ENCODE peak calls at places on chromosomes 5 and 9, in eight cellular contexts. Q is A549, I is stomach, B is heart right ventricle, H is cardiac muscle cell, D is SJSA1, C is heart left ventricle, O is thoracic aorta. S is an unnamed sample.

GRCh38 chr5:164934561-164934960 is 1429.1 kb downstream of the MAT2B start:
- DNase-seq in Q (no peak), I (no peak), B (no peak), H (no peak), D (no peak), C (no peak), O (no peak), S (no peak)

GRCh38 chr9:76181020-76181641 is 213.1 kb downstream of the RFK start:
- DNase-seq in Q (peak), I (no peak), B (no peak), H (peak), D (peak), C (no peak), O (no peak), S (no peak)

GRCh38 chr5:150734579-150735384 is 24.0 kb downstream of the DCTN4 start:
- DNase-seq in Q (no peak), I (peak), B (peak), H (no peak), D (no peak), C (peak), O (no peak), S (no peak)

GRCh38 chr9:108687360-108687981 is 168.3 kb downstream of the ACTL7B start:
- DNase-seq in Q (no peak), I (no peak), B (no peak), H (peak), D (no peak), C (no peak), O (no peak), S (no peak)

GRCh38 chr9:31445357-31445756 is 939.1 kb upstream of the ACO1 start:
- DNase-seq in Q (no peak), I (no peak), B (no peak), H (no peak), D (no peak), C (no peak), O (no peak), S (no peak)

GRCh38 chr5:56161446-56161838 is 71.7 kb downstream of the ANKRD55 start:
- DNase-seq in Q (no peak), I (no peak), B (no peak), H (no peak), D (no peak), C (no peak), O (no peak), S (no peak)

GRCh38 chr9:12702160-12702758 is 9.1 kb downstream of the TYRP1 start:
- DNase-seq in Q (peak), I (no peak), B (peak), H (peak), D (no peak), C (no peak), O (no peak), S (peak)

GRCh38 chr5:173303878-173304590 is 24.2 kb downstream of the STC2 start:
- DNase-seq in Q (no peak), I (no peak), B (no peak), H (no peak), D (no peak), C (no peak), O (no peak), S (no peak)

GRCh38 chr9:16413509-16414016 is 456.9 kb downstream of the BNC2 start:
- DNase-seq in Q (peak), I (no peak), B (peak), H (peak), D (no peak), C (no peak), O (no peak), S (no peak)

GRCh38 chr9:137461663-137462395 is 2.7 kb upstream of the NSMF start:
- DNase-seq in Q (peak), I (peak), B (no peak), H (peak), D (no peak), C (peak), O (no peak), S (peak)

GRCh38 chr5:95620870-95621838 is 1.3 kb downstream of the GPR150 start:
- DNase-seq in Q (peak), I (peak), B (no peak), H (peak), D (peak), C (peak), O (no peak), S (no peak)

GRCh38 chr5:157506066-157506590 is 46.1 kb downstream of the NIPAL4 start:
- DNase-seq in Q (no peak), I (no peak), B (no peak), H (peak), D (no peak), C (no peak), O (no peak), S (no peak)

GRCh38 chr9:37327553-37327952 is 94.9 kb upstream of the GRHPR start:
- DNase-seq in Q (no peak), I (no peak), B (no peak), H (no peak), D (no peak), C (no peak), O (no peak), S (no peak)

GRCh38 chr9:2478421-2478820 is 143.2 kb upstream of the VLDLR start:
- DNase-seq in Q (no peak), I (no peak), B (no peak), H (no peak), D (peak), C (no peak), O (no peak), S (no peak)

GRCh38 chr9:124010303-124010664 is 1.3 kb upstream of the LHX2 start:
- DNase-seq in Q (no peak), I (no peak), B (no peak), H (no peak), D (no peak), C (no peak), O (no peak), S (no peak)

GRCh38 chr5:158451983-158452710 is 593.2 kb upstream of the CLINT1 start:
- DNase-seq in Q (no peak), I (no peak), B (no peak), H (no peak), D (no peak), C (no peak), O (no peak), S (no peak)

GRCh38 chr5:173895766-173896165 is 7.6 kb downstream of the CPEB4 start:
- DNase-seq in Q (no peak), I (no peak), B (no peak), H (no peak), D (no peak), C (no peak), O (no peak), S (no peak)

GRCh38 chr9:122446819-122447484 is 30.8 kb downstream of the OR1J1 start:
- DNase-seq in Q (no peak), I (no peak), B (no peak), H (peak), D (no peak), C (no peak), O (no peak), S (no peak)

GRCh38 chr9:137353223-137354152 is 51.4 kb upstream of the NRARP start:
- DNase-seq in Q (no peak), I (peak), B (peak), H (no peak), D (no peak), C (peak), O (no peak), S (peak)

GRCh38 chr5:140311011-140311467 is 8.1 kb upstream of the PFDN1 start:
- DNase-seq in Q (no peak), I (no peak), B (no peak), H (peak), D (peak), C (no peak), O (no peak), S (no peak)

GRCh38 chr5:180006116-180006515 is 65.4 kb downstream of the RNF130 start:
- DNase-seq in Q (no peak), I (no peak), B (no peak), H (peak), D (no peak), C (no peak), O (no peak), S (no peak)

GRCh38 chr9:97873877-97874276 is 20.9 kb downstream of the FOXE1 start:
- DNase-seq in Q (peak), I (no peak), B (no peak), H (no peak), D (no peak), C (no peak), O (no peak), S (no peak)

GRCh38 chr5:149268928-149269557 is 2.6 kb upstream of the AFAP1L1 start:
- DNase-seq in Q (peak), I (no peak), B (no peak), H (peak), D (peak), C (no peak), O (no peak), S (no peak)

GRCh38 chr9:83238871-83239624 is 176.1 kb upstream of the RASEF start:
- DNase-seq in Q (no peak), I (no peak), B (peak), H (peak), D (no peak), C (no peak), O (no peak), S (no peak)

GRCh38 chr5:61319388-61320146 is 12.5 kb upstream of the ZSWIM6 start:
- DNase-seq in Q (no peak), I (no peak), B (no peak), H (peak), D (no peak), C (peak), O (no peak), S (no peak)

GRCh38 chr5:143341807-143342570 is 61.5 kb downstream of the NR3C1 start:
- DNase-seq in Q (peak), I (no peak), B (no peak), H (peak), D (no peak), C (no peak), O (no peak), S (no peak)

GRCh38 chr9:89317282-89317681 is 1.0 kb upstream of the SECISBP2 start:
- DNase-seq in Q (no peak), I (no peak), B (no peak), H (no peak), D (no peak), C (no peak), O (no peak), S (no peak)

GRCh38 chr5:158198636-158199035 is 339.7 kb upstream of the CLINT1 start:
- DNase-seq in Q (no peak), I (no peak), B (no peak), H (no peak), D (no peak), C (no peak), O (no peak), S (no peak)

GRCh38 chr5:136808756-136809155 is 443.4 kb upstream of the TRPC7 start:
- DNase-seq in Q (no peak), I (no peak), B (no peak), H (no peak), D (no peak), C (no peak), O (no peak), S (no peak)

DNA sequence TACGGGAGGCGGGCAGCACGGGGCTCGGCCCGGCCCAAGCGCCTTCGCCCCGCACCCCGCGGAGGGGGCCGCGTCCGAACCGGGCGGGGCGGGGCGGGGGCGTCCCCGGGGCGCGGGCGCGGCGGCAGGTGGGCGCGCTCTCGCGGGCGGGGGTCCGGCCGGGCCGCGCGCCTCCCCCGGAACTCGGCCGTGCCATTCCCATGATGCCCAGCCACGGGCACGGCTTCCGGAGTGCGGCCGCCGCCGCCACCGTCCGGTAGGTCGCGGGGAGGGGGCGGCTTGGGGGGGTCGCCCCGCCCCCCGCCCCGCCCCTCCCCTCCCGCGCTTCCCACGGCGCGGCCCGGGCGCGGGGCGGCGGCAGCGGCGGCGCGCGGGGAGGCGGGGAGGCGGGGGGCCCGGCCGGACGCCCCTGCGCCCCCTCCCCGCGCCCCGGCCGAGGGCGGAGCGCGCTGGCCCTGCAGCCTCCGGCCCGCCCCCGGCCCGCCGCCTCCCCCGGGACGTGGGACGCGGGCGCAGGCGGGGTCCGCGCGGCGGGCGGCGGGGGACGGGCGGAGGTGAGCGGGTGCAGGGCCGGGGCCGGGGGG is at the start of gene PPP1R26:
- DNase-seq in Q (no peak), I (peak), B (peak), H (no peak), D (no peak), C (peak), O (no peak), S (no peak)
- H3K4me3 ChIP-seq in Q (peak), I (peak), B (peak), H (peak), D (peak), C (peak), O (peak), S (peak)

DNA sequence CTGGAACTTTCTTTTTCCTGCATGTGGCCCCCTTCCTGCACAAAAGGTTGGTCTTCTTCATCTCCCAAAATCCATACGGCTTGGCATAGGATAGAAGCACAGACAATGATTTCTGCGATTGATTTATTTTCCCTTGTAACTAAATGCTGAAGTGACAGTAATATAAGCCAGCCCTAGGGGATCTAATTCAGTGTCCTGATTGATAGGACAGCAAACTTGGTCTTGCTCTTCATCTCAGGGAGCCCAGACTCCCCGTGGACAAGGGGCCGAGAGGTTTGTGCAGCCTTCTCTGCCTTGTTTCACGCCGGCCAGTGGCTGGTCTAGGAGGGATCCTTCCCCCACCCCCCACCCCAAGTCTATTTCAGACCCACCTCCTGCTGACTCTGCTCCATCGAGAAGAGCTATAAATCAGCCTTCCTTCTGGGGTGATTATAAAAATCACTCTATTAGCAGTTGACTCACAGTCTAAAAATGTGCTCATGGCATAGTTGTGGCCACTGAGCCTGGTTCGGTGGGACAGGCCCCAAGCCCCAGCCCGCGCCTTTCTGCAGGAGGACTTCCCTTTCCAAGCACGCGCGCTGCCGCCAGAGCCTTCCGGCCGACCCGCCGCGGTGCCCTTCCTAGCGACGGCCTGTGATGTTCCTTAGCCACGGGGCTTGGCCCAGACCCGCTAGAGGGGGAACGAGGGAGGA is 89.8 kb upstream of the COL5A1 start:
- DNase-seq in Q (peak), I (no peak), B (no peak), H (peak), D (peak), C (peak), O (no peak), S (no peak)
- H3K27ac ChIP-seq in Q (peak), I (no peak), B (no peak), H (no peak), D (peak), C (no peak), O (peak), S (peak)

DNA sequence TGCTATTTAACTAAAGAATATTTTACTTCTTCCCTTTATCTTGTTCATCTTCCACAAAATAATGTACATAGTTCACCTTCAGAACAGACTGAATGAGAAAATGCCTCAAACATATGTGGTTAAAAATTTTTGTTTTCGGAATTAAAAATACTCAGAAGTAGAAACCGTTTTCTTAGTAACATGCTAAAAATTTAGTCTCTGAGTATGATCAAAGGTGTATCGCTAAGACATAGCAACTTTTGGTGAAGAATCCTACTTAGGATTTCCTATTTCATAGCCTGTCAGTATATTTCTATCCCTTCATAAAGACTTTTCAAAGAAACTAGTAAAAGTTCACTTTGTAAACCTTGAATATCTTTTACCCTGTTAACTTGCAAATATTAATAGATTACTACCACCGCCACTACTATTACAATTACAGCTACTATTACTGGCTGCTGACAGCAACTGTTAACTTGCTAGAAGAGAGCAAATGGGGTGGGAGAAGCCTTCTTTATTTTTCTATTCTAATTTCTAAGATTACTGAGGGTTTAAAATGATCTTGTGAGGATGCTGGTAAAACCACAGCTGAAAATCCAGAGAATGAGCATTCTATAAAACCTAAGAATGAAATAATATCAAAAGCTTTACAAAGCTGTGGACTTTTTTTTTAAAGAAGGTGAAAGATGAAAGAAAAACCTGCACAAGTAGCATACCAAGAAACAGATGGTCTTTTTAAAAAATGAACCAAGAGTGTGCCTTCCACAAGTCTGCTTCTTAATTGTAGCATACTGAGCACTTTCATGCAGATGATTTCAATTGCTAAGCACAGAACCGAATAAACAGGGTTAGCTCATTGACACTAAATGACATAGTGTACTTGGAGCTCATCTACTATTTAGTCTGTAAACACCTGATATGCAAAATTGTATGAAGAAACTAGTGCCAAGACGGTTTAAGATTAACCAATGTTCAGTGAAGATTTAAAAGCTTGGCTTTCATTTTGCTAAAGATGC is 246.3 kb upstream of the EFNA5 start:
- DNase-seq in Q (no peak), I (no peak), B (no peak), H (no peak), D (no peak), C (no peak), O (no peak), S (no peak)
- H3K4me3 ChIP-seq in Q (no peak), I (no peak), B (no peak), H (no peak), D (no peak), C (no peak), O (no peak), S (no peak)

DNA sequence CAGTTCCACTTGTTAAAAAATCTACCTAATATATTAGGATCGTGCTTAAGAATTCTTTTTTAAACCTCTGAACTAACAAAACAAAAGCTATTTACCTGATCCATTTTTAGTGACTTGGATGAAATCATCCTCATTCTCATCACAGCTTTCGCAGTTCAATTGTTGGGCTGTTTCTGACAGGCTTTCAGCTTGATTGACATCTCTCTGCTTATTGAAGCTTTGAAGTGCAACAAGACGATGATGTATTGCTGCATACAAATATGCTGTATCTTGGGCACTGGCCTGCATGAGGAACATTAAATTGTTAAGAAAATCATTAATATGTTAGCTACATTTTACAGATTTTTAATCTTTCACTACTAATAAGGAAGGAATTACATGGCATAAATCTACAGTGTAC is 9.5 kb upstream of the NADK2 start:
- DNase-seq in Q (no peak), I (no peak), B (no peak), H (no peak), D (no peak), C (no peak), O (no peak), S (no peak)
- H3K27ac ChIP-seq in Q (no peak), I (no peak), B (no peak), H (no peak), D (no peak), C (no peak), O (peak), S (no peak)

GRCh38 chr5:138754699-138755057 is 1.5 kb downstream of the CTNNA1 start:
- DNase-seq in Q (no peak), I (no peak), B (peak), H (no peak), D (no peak), C (no peak), O (no peak), S (no peak)

GRCh38 chr5:138760448-138761110 is 7.4 kb downstream of the CTNNA1 start:
- DNase-seq in Q (no peak), I (no peak), B (no peak), H (no peak), D (no peak), C (no peak), O (no peak), S (no peak)

GRCh38 chr5:138753794-138754698 is 821 bp downstream of the CTNNA1 start:
- DNase-seq in Q (peak), I (peak), B (peak), H (peak), D (peak), C (peak), O (peak), S (peak)

GRCh38 chr5:138755084-138755748 is 2.0 kb downstream of the CTNNA1 start:
- DNase-seq in Q (no peak), I (no peak), B (no peak), H (no peak), D (no peak), C (no peak), O (no peak), S (no peak)

DNA sequence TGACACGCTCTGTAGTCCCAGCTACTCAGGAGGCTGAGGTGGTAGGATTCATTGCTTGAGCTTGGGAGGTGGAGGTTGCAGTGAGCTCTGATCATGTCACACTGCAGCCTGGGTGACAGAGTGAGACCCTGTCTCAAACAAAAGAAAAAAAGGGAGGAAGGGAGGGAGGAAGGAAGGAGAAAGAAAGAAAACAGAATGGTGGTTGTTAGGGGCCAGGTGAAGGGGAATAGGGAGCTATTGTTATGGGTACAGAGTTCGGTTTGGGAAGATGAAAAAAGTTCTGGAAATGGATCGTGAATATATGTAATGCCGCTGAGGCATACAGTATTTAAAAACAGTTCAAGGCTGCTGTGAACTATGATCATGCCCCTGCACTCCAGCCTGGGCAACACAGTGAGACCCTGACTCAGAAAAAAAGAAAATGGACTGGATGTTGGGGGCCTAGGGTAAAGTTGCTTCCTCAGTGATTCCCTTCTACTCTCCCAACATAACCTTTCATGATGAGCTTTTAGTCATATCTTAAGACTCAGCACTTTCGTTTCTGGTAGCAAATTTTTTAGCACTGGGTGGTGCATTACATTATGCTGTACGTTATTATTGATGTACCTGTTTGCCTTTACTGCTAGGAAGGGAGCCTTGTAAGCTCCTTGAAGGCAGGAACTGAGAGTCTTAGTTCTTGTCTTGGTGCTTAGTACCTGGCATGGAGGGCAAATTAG is 4.0 kb downstream of the CTNNA1 start:
- DNase-seq in Q (no peak), I (no peak), B (no peak), H (no peak), D (no peak), C (no peak), O (no peak), S (no peak)
- H3K4me3 ChIP-seq in Q (no peak), I (no peak), B (no peak), H (no peak), D (no peak), C (no peak), O (no peak), S (no peak)